ENCODE peak calls at places on chromosomes 12 and 14, in six cellular contexts. Q is heart left ventricle, X is colonic mucosa, D is IMR-90, T is adipocyte, N is fibroblast of lung. O is an unnamed sample.

GRCh38 chr14:102508410-102508773 is 1.2 kb downstream of the ANKRD9 start:
- DNase-seq in X (peak; percentile 91), D (no peak), T (no peak), N (no peak), Q (no peak), O (peak; percentile 92)

GRCh38 chr12:6632026-6632978 is 3.5 kb downstream of the LPAR5 start:
- DNase-seq in T (no peak), N (no peak), X (peak; percentile 71), Q (peak; percentile 29), D (no peak), O (peak; percentile 56)

GRCh38 chr14:69651653-69652052 is 40.3 kb downstream of the SUSD6 start:
- DNase-seq in X (no peak), N (no peak), D (peak; percentile 28), Q (no peak), T (no peak), O (peak; percentile 98)

GRCh38 chr14:50560929-50561280 is 960 bp downstream of the ATL1 start:
- DNase-seq in D (peak; percentile 71), X (peak; percentile 82), T (peak; percentile 67), Q (peak; percentile 75), N (peak; percentile 76), O (peak; percentile 21)

GRCh38 chr12:49680075-49680474 is 27.1 kb downstream of the FMNL3 start:
- DNase-seq in X (no peak), T (no peak), N (no peak), Q (no peak), D (no peak), O (no peak)

GRCh38 chr12:101634724-101635123 is 40.0 kb downstream of the MYBPC1 start:
- DNase-seq in N (no peak), Q (no peak), X (no peak), T (no peak), D (no peak), O (no peak)

GRCh38 chr14:42057176-42057575 is 450.5 kb downstream of the LRFN5 start:
- DNase-seq in T (peak; percentile 10), X (no peak), Q (no peak), N (peak; percentile 18), D (peak; percentile 14), O (no peak)

GRCh38 chr14:89237923-89238529 is 179.0 kb downstream of the FOXN3 start:
- DNase-seq in T (peak; percentile 30), X (no peak), D (peak; percentile 19), Q (no peak), N (no peak), O (no peak)

GRCh38 chr12:122022393-122023338 is 982 bp downstream of the BCL7A start:
- DNase-seq in N (peak; percentile 25), X (peak; percentile 31), D (no peak), Q (peak; percentile 25), T (peak; percentile 65), O (no peak)

GRCh38 chr12:11923067-11923466 is 147.7 kb upstream of the BCL2L14 start:
- DNase-seq in D (no peak), X (no peak), Q (no peak), N (no peak), T (no peak), O (no peak)

GRCh38 chr14:100855256-100855930 is 29.5 kb downstream of the MEG3 start:
- DNase-seq in Q (no peak), D (no peak), T (no peak), X (no peak), N (no peak), O (no peak)

GRCh38 chr12:119245904-119246494 is 67.3 kb downstream of the HSPB8 start:
- DNase-seq in D (no peak), X (no peak), Q (no peak), T (no peak), N (no peak), O (no peak)

GRCh38 chr14:55277972-55278740 is 6.9 kb downstream of the FBXO34 start:
- DNase-seq in Q (no peak), T (no peak), D (no peak), X (no peak), N (no peak), O (no peak)

GRCh38 chr12:99810718-99811593 is 163.4 kb downstream of the GARIN6 start:
- DNase-seq in D (peak; percentile 18), X (no peak), N (peak; percentile 29), T (peak; percentile 82), Q (no peak), O (peak; percentile 49)

GRCh38 chr14:71563754-71564153 is 368.5 kb upstream of the RGS6 start:
- DNase-seq in D (no peak), N (no peak), X (no peak), T (no peak), Q (no peak), O (no peak)

GRCh38 chr14:100191584-100192249 is 32.3 kb upstream of the DEGS2 start:
- DNase-seq in D (no peak), T (no peak), N (no peak), X (no peak), Q (peak; percentile 37), O (no peak)

GRCh38 chr12:107429006-107429698 is 256.4 kb upstream of the PWP1 start:
- DNase-seq in D (no peak), Q (no peak), N (no peak), X (peak; percentile 23), T (no peak), O (peak; percentile 92)

GRCh38 chr12:108307006-108307405 is 32.1 kb downstream of the CMKLR1 start:
- DNase-seq in X (no peak), Q (no peak), N (peak; percentile 54), T (peak; percentile 93), D (peak; percentile 35), O (no peak)

GRCh38 chr14:64038857-64039542 is 186.2 kb downstream of the SYNE2 start:
- DNase-seq in T (peak; percentile 3), X (no peak), N (no peak), Q (no peak), D (peak; percentile 12), O (no peak)

GRCh38 chr12:63319386-63319785 is 168.4 kb upstream of the AVPR1A start:
- DNase-seq in X (no peak), N (peak; percentile 26), D (no peak), Q (no peak), T (peak; percentile 34), O (no peak)

GRCh38 chr14:62957562-62957961 is 87.7 kb downstream of the KCNH5 start:
- DNase-seq in T (peak; percentile 52), X (no peak), N (peak; percentile 100), Q (no peak), D (peak; percentile 99), O (no peak)

GRCh38 chr12:24561882-24562760 is 386.8 kb downstream of the BCAT1 start:
- DNase-seq in D (peak; percentile 62), N (peak; percentile 77), Q (peak; percentile 69), T (peak; percentile 59), X (peak; percentile 42), O (no peak)

GRCh38 chr12:124975276-124975675 is 13.7 kb downstream of the DHX37 start:
- DNase-seq in X (no peak), D (no peak), T (no peak), N (no peak), Q (no peak), O (no peak)
- H3K36me3 ChIP-seq in X (peaks cover 8% of the 10 kb centered on the region), D (peaks cover 62% of the 10 kb centered on the region), T (peaks cover 74% of the 10 kb centered on the region), N (peaks cover 26% of the 10 kb centered on the region), Q (peaks cover 65% of the 10 kb centered on the region), O (peaks cover 28% of the 10 kb centered on the region)

GRCh38 chr12:130158775-130159100 is 3.5 kb upstream of the FZD10 start:
- DNase-seq in Q (no peak), X (no peak), N (no peak), T (no peak), D (no peak), O (no peak)

GRCh38 chr12:130160711-130161231 is 1.5 kb upstream of the FZD10 start:
- DNase-seq in T (no peak), Q (no peak), X (no peak), N (no peak), D (no peak), O (no peak)

GRCh38 chr12:130162267-130162666 is at the start of gene FZD10:
- DNase-seq in N (peak; percentile 3), X (peak; percentile 41), T (peak; percentile 17), Q (peak; percentile 49), D (no peak), O (no peak)

GRCh38 chr12:130161261-130162231 is 718 bp upstream of the FZD10 start:
- DNase-seq in X (peak; percentile 42), T (no peak), Q (peak; percentile 49), N (peak; percentile 18), D (no peak), O (no peak)

GRCh38 chr12:130160306-130160705 is 2.0 kb upstream of the FZD10 start:
- DNase-seq in N (no peak), D (no peak), Q (no peak), X (no peak), T (no peak), O (no peak)
- H3K4me1 ChIP-seq in N (no peaks in the 10 kb centered on the region), D (no peaks in the 10 kb centered on the region), Q (no peaks in the 10 kb centered on the region), X (no peaks in the 10 kb centered on the region), T (no peaks in the 10 kb centered on the region), O (no peaks in the 10 kb centered on the region)

GRCh38 chr14:24348186-24348585 is 8.4 kb upstream of the RIPK3 start:
- DNase-seq in D (no peak), X (no peak), Q (no peak), N (no peak), T (no peak), O (no peak)
- H3K27me3 ChIP-seq in D (peaks cover 39% of the 10 kb centered on the region), X (no peaks in the 10 kb centered on the region), Q (no peaks in the 10 kb centered on the region), N (peaks cover 4% of the 10 kb centered on the region), T (no peaks in the 10 kb centered on the region), O (no peaks in the 10 kb centered on the region)

DNA sequence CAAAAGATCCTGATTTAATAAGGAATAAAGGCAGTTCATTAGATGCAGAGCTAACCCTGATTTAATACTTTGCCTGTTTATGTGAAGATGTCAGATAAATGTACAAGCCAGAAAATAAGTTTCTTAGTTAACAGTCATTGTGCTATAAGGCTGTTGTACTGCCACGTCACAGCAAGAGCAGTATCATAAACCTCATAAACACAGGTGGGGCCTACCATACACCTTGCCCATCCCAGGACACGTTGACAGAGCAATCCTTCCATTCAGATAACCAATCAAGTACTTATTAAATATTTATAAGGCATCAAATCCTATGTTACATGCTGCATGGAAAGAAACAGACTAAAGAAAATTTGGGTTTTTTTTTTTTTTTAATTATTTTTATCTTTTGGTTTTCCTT is 36.5 kb downstream of the SINHCAF start:
- DNase-seq in X (no peak), T (no peak), Q (no peak), D (no peak), N (no peak), O (peak; percentile 60)
- H3K36me3 ChIP-seq in X (peaks cover 10% of the 10 kb centered on the region), T (peaks cover 37% of the 10 kb centered on the region), Q (peaks cover 67% of the 10 kb centered on the region), D (peaks cover 20% of the 10 kb centered on the region), N (no peaks in the 10 kb centered on the region), O (peaks cover 4% of the 10 kb centered on the region)

DNA sequence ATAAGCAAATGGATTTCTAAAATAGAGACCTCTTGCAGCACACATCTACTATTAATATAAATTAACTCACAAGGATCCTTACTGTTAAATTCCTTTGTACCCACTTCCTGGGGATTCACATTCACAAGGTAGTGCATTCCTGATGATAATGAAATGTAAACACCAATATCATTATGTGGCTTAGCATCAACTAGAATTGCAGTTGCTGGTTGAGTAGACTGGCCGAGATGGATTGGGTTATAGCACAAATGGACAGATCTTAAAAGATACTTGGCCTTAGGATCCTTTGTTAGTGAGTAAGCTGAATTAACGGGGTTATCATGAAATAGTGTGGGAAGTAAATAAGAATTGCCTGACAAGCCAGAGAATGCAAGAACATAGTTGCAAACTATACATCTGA is 369.1 kb downstream of the AEBP2 start:
- DNase-seq in X (no peak), D (no peak), N (peak; percentile 64), Q (no peak), T (no peak), O (no peak)
- H3K4me1 ChIP-seq in X (no peaks in the 10 kb centered on the region), D (peaks cover 3% of the 10 kb centered on the region), N (no peaks in the 10 kb centered on the region), Q (no peaks in the 10 kb centered on the region), T (no peaks in the 10 kb centered on the region), O (no peaks in the 10 kb centered on the region)

O was measured in small intestine.